ENCODE peak calls at places on chromosomes 2 and 18, in nine cellular contexts. L, S, W, H, B, R, F, X and N are unnamed samples.

GRCh38 chr2:127608061-127609011 is 37.6 kb upstream of the GPR17 start:
- DNase-seq in L (no peak), S (no peak), W (peak), H (no peak), B (no peak), R (no peak), F (no peak), X (no peak), N (no peak)

GRCh38 chr2:28428486-28428885 is 35.8 kb downstream of the FOSL2 start:
- DNase-seq in L (no peak), S (no peak), W (no peak), H (no peak), B (no peak), R (no peak), F (no peak), X (no peak), N (no peak)

GRCh38 chr2:215138466-215138865 is at the start of gene ABCA12:
- DNase-seq in L (no peak), S (no peak), W (no peak), H (no peak), B (no peak), R (no peak), F (no peak), X (no peak), N (peak)

GRCh38 chr2:129849559-129850160 is 129.8 kb upstream of the RAB6C start:
- DNase-seq in L (no peak), S (no peak), W (no peak), H (no peak), B (peak), R (no peak), F (no peak), X (no peak), N (peak)

GRCh38 chr18:36622610-36623009 is 206.2 kb downstream of the TPGS2 start:
- DNase-seq in L (no peak), S (no peak), W (no peak), H (no peak), B (no peak), R (no peak), F (no peak), X (no peak), N (no peak)

GRCh38 chr2:147630585-147630984 is 214.2 kb upstream of the ACVR2A start:
- DNase-seq in L (no peak), S (no peak), W (no peak), H (no peak), B (no peak), R (no peak), F (no peak), X (no peak), N (no peak)

GRCh38 chr2:177553176-177553909 is 160.8 kb downstream of the AGPS start:
- DNase-seq in L (no peak), S (no peak), W (no peak), H (no peak), B (peak), R (no peak), F (no peak), X (no peak), N (no peak)

GRCh38 chr18:22998336-22998735 is 65.2 kb downstream of the RBBP8 start:
- DNase-seq in L (no peak), S (no peak), W (no peak), H (no peak), B (no peak), R (no peak), F (no peak), X (no peak), N (no peak)

GRCh38 chr2:70570041-70570661 is 16.5 kb upstream of the TGFA start:
- DNase-seq in L (no peak), S (no peak), W (peak), H (no peak), B (peak), R (no peak), F (no peak), X (no peak), N (peak)

GRCh38 chr2:188042412-188042811 is 249.3 kb upstream of the GULP1 start:
- DNase-seq in L (no peak), S (no peak), W (no peak), H (no peak), B (no peak), R (no peak), F (no peak), X (no peak), N (no peak)

GRCh38 chr2:223260681-223261080 is 208.7 kb downstream of the KCNE4 start:
- DNase-seq in L (no peak), S (no peak), W (no peak), H (no peak), B (no peak), R (no peak), F (no peak), X (no peak), N (no peak)

GRCh38 chr18:48325115-48325670 is 84.0 kb downstream of the ZBTB7C start:
- DNase-seq in L (no peak), S (no peak), W (no peak), H (no peak), B (no peak), R (no peak), F (no peak), X (no peak), N (no peak)